ENCODE peak calls at places on chromosome 2, in six cellular contexts. K is lung microvascular endothelial cell, X is nephron progenitor cell, Y is brain microvascular endothelial cell, J is SW480, E is EL. O is an unnamed sample.
A peak's percentile ranks its signal among the peaks of the same experiment; 100 is the strongest.

GRCh38 chr2:106097370-106098000 is 96.6 kb downstream of the UXS1 start:
- DNase-seq in E (no peak), Y (no peak), J (no peak), X (no peak), K (no peak), O (no peak)

GRCh38 chr2:98936133-98936916 is at the start of gene CRACDL:
- DNase-seq in Y (no peak), K (peak; percentile 68), E (no peak), X (peak; percentile 73), J (peak; percentile 32), O (no peak)

GRCh38 chr2:229342376-229342775 is 71.3 kb upstream of the PID1 start:
- DNase-seq in K (peak; percentile 48), J (no peak), Y (no peak), E (peak; percentile 23), X (peak; percentile 49), O (no peak)

GRCh38 chr2:239293450-239294430 is 107.1 kb downstream of the HDAC4 start:
- DNase-seq in J (no peak), K (no peak), X (no peak), E (no peak), Y (no peak), O (no peak)

GRCh38 chr2:137964066-137964858 is at the start of gene HNMT:
- DNase-seq in K (peak; percentile 65), X (peak; percentile 36), Y (peak; percentile 55), E (peak; percentile 61), J (peak; percentile 43), O (no peak)

GRCh38 chr2:73850009-73850408 is 21.2 kb downstream of the STAMBP start:
- DNase-seq in X (no peak), Y (no peak), K (no peak), E (no peak), J (no peak), O (no peak)

GRCh38 chr2:160381425-160381951 is 112.1 kb downstream of the RBMS1 start:
- DNase-seq in Y (no peak), K (peak; percentile 67), E (no peak), J (no peak), X (no peak), O (no peak)

GRCh38 chr2:37829202-37829601 is 95.9 kb upstream of the RMDN2 start:
- DNase-seq in J (peak; percentile 27), K (peak; percentile 98), X (no peak), E (peak; percentile 93), Y (peak; percentile 61), O (peak; percentile 92)

GRCh38 chr2:158999458-158999857 is 31.0 kb downstream of the TANC1 start:
- DNase-seq in E (peak; percentile 48), Y (peak; percentile 54), J (peak; percentile 57), K (peak; percentile 78), X (no peak), O (peak; percentile 11)

GRCh38 chr2:29033656-29034055 is 40.7 kb downstream of the PCARE start:
- DNase-seq in X (no peak), J (peak; percentile 67), E (no peak), K (no peak), Y (no peak), O (no peak)

GRCh38 chr2:195479407-195479806 is 177.6 kb upstream of the SLC39A10 start:
- DNase-seq in K (no peak), J (no peak), X (no peak), Y (no peak), E (no peak), O (no peak)

GRCh38 chr2:128473175-128474013 is 154.7 kb upstream of the HS6ST1 start:
- DNase-seq in Y (peak; percentile 19), X (peak; percentile 30), K (no peak), J (no peak), E (peak; percentile 36), O (no peak)

GRCh38 chr2:190277234-190278112 is 42.2 kb downstream of the HIBCH start:
- DNase-seq in Y (peak; percentile 44), X (no peak), E (peak; percentile 49), K (peak; percentile 59), J (peak; percentile 36), O (no peak)

GRCh38 chr2:232731470-232731869 is 34.3 kb downstream of the GIGYF2 start:
- DNase-seq in Y (no peak), K (no peak), J (no peak), E (no peak), X (no peak), O (no peak)

GRCh38 chr2:43894743-43895142 is 56.0 kb downstream of the ABCG8 start:
- DNase-seq in K (no peak), J (no peak), Y (no peak), X (no peak), E (no peak), O (no peak)

GRCh38 chr2:234033174-234033573 is 17.3 kb upstream of the SPP2 start:
- DNase-seq in X (no peak), J (no peak), Y (no peak), K (no peak), E (no peak), O (no peak)

GRCh38 chr2:202278036-202278760 is 12.6 kb downstream of the NOP58 start:
- DNase-seq in J (no peak), E (peak; percentile 64), Y (peak; percentile 24), X (no peak), K (peak; percentile 82), O (peak; percentile 62)